ENCODE peak calls at places on chromosomes 5 and 9, in eight cellular contexts. One of them, this sample, is unnamed.

GRCh38 chr9:82790868-82791267 is 272.1 kb downstream of the RASEF start:
- DNase-seq in A549: no peak
- DNase-seq in H1: no peak
- DNase-seq in HCT116: no peak
- DNase-seq in endothelial cell of umbilical vein: no peak
- DNase-seq in SK-N-SH: no peak
- DNase-seq in WTC11: no peak
- DNase-seq in HepG2: no peak
- DNase-seq in this sample: peak; percentile 2

GRCh38 chr5:96384353-96384752 is 48.7 kb downstream of the PCSK1 start:
- DNase-seq in A549: peak; percentile 35
- DNase-seq in H1: no peak
- DNase-seq in HCT116: peak; percentile 51
- DNase-seq in endothelial cell of umbilical vein: peak; percentile 83
- DNase-seq in SK-N-SH: no peak
- DNase-seq in WTC11: no peak
- DNase-seq in HepG2: peak; percentile 5
- DNase-seq in this sample: no peak

GRCh38 chr9:125752070-125752628 is 5.0 kb downstream of the PBX3 start:
- DNase-seq in A549: no peak
- DNase-seq in H1: no peak
- DNase-seq in HCT116: no peak
- DNase-seq in endothelial cell of umbilical vein: no peak
- DNase-seq in SK-N-SH: no peak
- DNase-seq in WTC11: no peak
- DNase-seq in HepG2: no peak
- DNase-seq in this sample: no peak

GRCh38 chr5:118407958-118408357 is 580.4 kb downstream of the DTWD2 start:
- DNase-seq in A549: no peak
- DNase-seq in H1: no peak
- DNase-seq in HCT116: no peak
- DNase-seq in endothelial cell of umbilical vein: no peak
- DNase-seq in SK-N-SH: no peak
- DNase-seq in WTC11: no peak
- DNase-seq in HepG2: no peak
- DNase-seq in this sample: no peak

GRCh38 chr5:94693043-94693822 is 74.8 kb downstream of the SLF1 start:
- DNase-seq in A549: no peak
- DNase-seq in H1: no peak
- DNase-seq in HCT116: peak; percentile 29
- DNase-seq in endothelial cell of umbilical vein: peak; percentile 65
- DNase-seq in SK-N-SH: peak; percentile 16
- DNase-seq in WTC11: no peak
- DNase-seq in HepG2: peak; percentile 33
- DNase-seq in this sample: peak; percentile 51

GRCh38 chr9:69028754-69029153 is 6.8 kb upstream of the FXN start:
- DNase-seq in A549: no peak
- DNase-seq in H1: no peak
- DNase-seq in HCT116: no peak
- DNase-seq in endothelial cell of umbilical vein: no peak
- DNase-seq in SK-N-SH: no peak
- DNase-seq in WTC11: no peak
- DNase-seq in HepG2: no peak
- DNase-seq in this sample: peak; percentile 32

GRCh38 chr9:110143969-110144545 is 63.9 kb downstream of the C9orf152 start:
- DNase-seq in A549: no peak
- DNase-seq in H1: no peak
- DNase-seq in HCT116: no peak
- DNase-seq in endothelial cell of umbilical vein: no peak
- DNase-seq in SK-N-SH: no peak
- DNase-seq in WTC11: no peak
- DNase-seq in HepG2: no peak
- DNase-seq in this sample: no peak

GRCh38 chr5:151037561-151038291 is 17.3 kb downstream of the GPX3 start:
- DNase-seq in A549: no peak
- DNase-seq in H1: no peak
- DNase-seq in HCT116: no peak
- DNase-seq in endothelial cell of umbilical vein: peak; percentile 86
- DNase-seq in SK-N-SH: no peak
- DNase-seq in WTC11: no peak
- DNase-seq in HepG2: peak; percentile 31
- DNase-seq in this sample: no peak

GRCh38 chr5:73344835-73345234 is 103.7 kb downstream of the FOXD1 start:
- DNase-seq in A549: no peak
- DNase-seq in H1: no peak
- DNase-seq in HCT116: no peak
- DNase-seq in endothelial cell of umbilical vein: no peak
- DNase-seq in SK-N-SH: no peak
- DNase-seq in WTC11: no peak
- DNase-seq in HepG2: no peak
- DNase-seq in this sample: peak; percentile 3

GRCh38 chr5:146965781-146966659 is 87.5 kb upstream of the PPP2R2B start:
- DNase-seq in A549: peak; percentile 30
- DNase-seq in H1: peak; percentile 15
- DNase-seq in HCT116: peak; percentile 74
- DNase-seq in endothelial cell of umbilical vein: peak; percentile 74
- DNase-seq in SK-N-SH: peak; percentile 62
- DNase-seq in WTC11: peak; percentile 54
- DNase-seq in HepG2: peak; percentile 78
- DNase-seq in this sample: peak; percentile 68

GRCh38 chr5:74233571-74233970 is 407.0 kb downstream of the ENC1 start:
- DNase-seq in A549: no peak
- DNase-seq in H1: no peak
- DNase-seq in HCT116: no peak
- DNase-seq in endothelial cell of umbilical vein: peak; percentile 17
- DNase-seq in SK-N-SH: no peak
- DNase-seq in WTC11: no peak
- DNase-seq in HepG2: no peak
- DNase-seq in this sample: no peak

GRCh38 chr9:115717711-115718173 is 435.8 kb upstream of the PAPPA start:
- DNase-seq in A549: no peak
- DNase-seq in H1: no peak
- DNase-seq in HCT116: no peak
- DNase-seq in endothelial cell of umbilical vein: no peak
- DNase-seq in SK-N-SH: no peak
- DNase-seq in WTC11: no peak
- DNase-seq in HepG2: no peak
- DNase-seq in this sample: no peak

GRCh38 chr9:126704157-126704941 is 90.6 kb downstream of the LMX1B start:
- DNase-seq in A549: peak; percentile 73
- DNase-seq in H1: no peak
- DNase-seq in HCT116: peak; percentile 29
- DNase-seq in endothelial cell of umbilical vein: no peak
- DNase-seq in SK-N-SH: peak; percentile 52
- DNase-seq in WTC11: no peak
- DNase-seq in HepG2: no peak
- DNase-seq in this sample: peak; percentile 69

GRCh38 chr9:130368631-130369103 is 76.1 kb upstream of the ASS1 start:
- DNase-seq in A549: no peak
- DNase-seq in H1: no peak
- DNase-seq in HCT116: no peak
- DNase-seq in endothelial cell of umbilical vein: peak; percentile 19
- DNase-seq in SK-N-SH: no peak
- DNase-seq in WTC11: no peak
- DNase-seq in HepG2: no peak
- DNase-seq in this sample: peak; percentile 64

GRCh38 chr5:95331358-95331757 is 46.5 kb upstream of the MCTP1 start:
- DNase-seq in A549: no peak
- DNase-seq in H1: no peak
- DNase-seq in HCT116: no peak
- DNase-seq in endothelial cell of umbilical vein: no peak
- DNase-seq in SK-N-SH: no peak
- DNase-seq in WTC11: no peak
- DNase-seq in HepG2: no peak
- DNase-seq in this sample: no peak

GRCh38 chr9:74277532-74277931 is 219.6 kb upstream of the RORB start:
- DNase-seq in A549: no peak
- DNase-seq in H1: no peak
- DNase-seq in HCT116: no peak
- DNase-seq in endothelial cell of umbilical vein: no peak
- DNase-seq in SK-N-SH: no peak
- DNase-seq in WTC11: no peak
- DNase-seq in HepG2: no peak
- DNase-seq in this sample: no peak

GRCh38 chr9:14158911-14159310 is 155.0 kb downstream of the NFIB start:
- DNase-seq in A549: no peak
- DNase-seq in H1: no peak
- DNase-seq in HCT116: no peak
- DNase-seq in endothelial cell of umbilical vein: peak; percentile 54
- DNase-seq in SK-N-SH: no peak
- DNase-seq in WTC11: no peak
- DNase-seq in HepG2: no peak
- DNase-seq in this sample: no peak

GRCh38 chr5:96219580-96220281 is 213.3 kb downstream of the PCSK1 start:
- DNase-seq in A549: no peak
- DNase-seq in H1: no peak
- DNase-seq in HCT116: no peak
- DNase-seq in endothelial cell of umbilical vein: no peak
- DNase-seq in SK-N-SH: no peak
- DNase-seq in WTC11: no peak
- DNase-seq in HepG2: no peak
- DNase-seq in this sample: no peak

GRCh38 chr9:36448017-36448416 is 47.9 kb upstream of the RNF38 start:
- DNase-seq in A549: no peak
- DNase-seq in H1: no peak
- DNase-seq in HCT116: no peak
- DNase-seq in endothelial cell of umbilical vein: no peak
- DNase-seq in SK-N-SH: no peak
- DNase-seq in WTC11: no peak
- DNase-seq in HepG2: no peak
- DNase-seq in this sample: no peak

GRCh38 chr9:36451949-36452348 is 51.9 kb upstream of the RNF38 start:
- DNase-seq in A549: no peak
- DNase-seq in H1: no peak
- DNase-seq in HCT116: no peak
- DNase-seq in endothelial cell of umbilical vein: no peak
- DNase-seq in SK-N-SH: no peak
- DNase-seq in WTC11: no peak
- DNase-seq in HepG2: no peak
- DNase-seq in this sample: no peak

GRCh38 chr9:36445800-36446361 is 45.8 kb upstream of the RNF38 start:
- DNase-seq in A549: no peak
- DNase-seq in H1: no peak
- DNase-seq in HCT116: no peak
- DNase-seq in endothelial cell of umbilical vein: no peak
- DNase-seq in SK-N-SH: no peak
- DNase-seq in WTC11: no peak
- DNase-seq in HepG2: no peak
- DNase-seq in this sample: no peak

DNA sequence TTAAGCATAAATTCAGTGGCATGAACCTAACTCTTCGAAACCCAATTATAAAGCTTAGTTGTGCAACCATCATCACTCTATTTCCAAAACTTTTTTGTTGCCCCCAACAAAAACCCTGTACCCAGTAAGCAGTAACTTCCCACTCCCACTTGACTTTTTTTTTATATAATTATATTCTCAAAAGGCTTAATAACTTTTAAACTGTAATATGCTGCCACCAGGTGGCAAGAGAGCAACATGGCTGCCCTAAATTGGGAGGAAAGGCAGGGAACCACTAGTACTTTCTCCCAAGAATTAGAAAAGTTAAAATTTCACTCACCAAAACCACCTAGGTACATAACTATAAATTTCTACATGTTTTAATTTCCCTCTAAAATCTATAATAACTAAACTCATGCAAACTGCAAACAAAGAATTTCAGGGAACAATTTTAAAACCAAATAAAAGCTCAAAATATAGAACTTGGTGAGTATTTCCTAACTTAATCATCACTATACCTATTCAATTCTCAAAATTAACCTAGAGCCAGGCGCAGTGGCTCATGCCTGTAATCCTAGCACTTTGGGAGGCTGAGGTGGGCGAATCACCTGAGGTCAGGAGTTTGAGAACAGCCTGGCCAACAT is 50.2 kb upstream of the RNF38 start:
- DNase-seq in A549: peak; percentile 38
- DNase-seq in H1: no peak
- DNase-seq in HCT116: peak; percentile 22
- DNase-seq in endothelial cell of umbilical vein: peak; percentile 50
- DNase-seq in SK-N-SH: peak; percentile 53
- DNase-seq in WTC11: no peak
- DNase-seq in HepG2: peak; percentile 66
- DNase-seq in this sample: peak; percentile 34
- TF ChIP-seq MAX in A549: no peak
- TF ChIP-seq MAX in H1: no peak
- TF ChIP-seq MAX in HCT116: no peak
- TF ChIP-seq MAX in endothelial cell of umbilical vein: no peak
- TF ChIP-seq MAX in SK-N-SH: no peak
- TF ChIP-seq MAX in WTC11: no peak
- TF ChIP-seq MAX in HepG2: no peak
- TF ChIP-seq MAX in this sample: no peak

DNA sequence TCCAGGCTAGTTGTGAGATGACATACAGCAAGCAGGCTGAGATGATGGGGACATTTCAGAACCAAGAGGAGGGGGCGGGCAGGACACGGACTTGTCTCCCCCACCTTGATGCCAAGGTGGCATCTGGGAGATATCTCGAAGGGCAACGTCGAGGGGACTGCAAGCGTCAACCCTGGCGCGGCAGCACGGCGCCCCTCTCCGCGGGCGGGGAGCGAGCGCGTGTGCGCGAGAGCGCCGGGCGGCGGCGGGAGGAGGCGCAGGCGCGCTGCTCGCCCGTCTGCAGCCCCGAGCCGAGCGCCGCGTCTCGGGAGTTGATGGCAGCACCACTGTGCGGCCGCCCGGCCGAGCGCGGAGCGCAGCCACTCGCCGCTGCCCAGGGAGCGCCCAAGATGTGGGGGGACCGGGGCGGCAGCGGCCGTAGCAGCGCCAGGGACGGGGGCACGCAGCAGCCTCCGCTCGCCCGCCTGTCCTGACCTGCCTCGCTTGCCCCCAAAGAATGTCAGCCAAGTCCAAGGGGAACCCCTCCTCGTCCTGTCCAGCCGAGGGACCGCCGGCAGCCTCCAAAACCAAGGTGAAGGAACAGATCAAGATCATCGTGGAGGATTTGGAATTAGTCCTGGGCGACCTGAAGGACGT is at the start of gene PRR16:
- DNase-seq in A549: peak; percentile 40
- DNase-seq in H1: peak; percentile 13
- DNase-seq in HCT116: no peak
- DNase-seq in endothelial cell of umbilical vein: peak; percentile 62
- DNase-seq in SK-N-SH: peak; percentile 90
- DNase-seq in WTC11: peak; percentile 69
- DNase-seq in HepG2: no peak
- DNase-seq in this sample: peak; percentile 30
- TF ChIP-seq MAX in A549: peak; percentile 48
- TF ChIP-seq MAX in H1: peak; percentile 89
- TF ChIP-seq MAX in HCT116: peak; percentile 57
- TF ChIP-seq MAX in endothelial cell of umbilical vein: no peak
- TF ChIP-seq MAX in SK-N-SH: peak; percentile 61
- TF ChIP-seq MAX in WTC11: peak; percentile 66
- TF ChIP-seq MAX in HepG2: peak; percentile 74
- TF ChIP-seq MAX in this sample: no peak

GRCh38 chr5:77431286-77431685 is 60.8 kb downstream of the WDR41 start:
- DNase-seq in A549: no peak
- DNase-seq in H1: no peak
- DNase-seq in HCT116: no peak
- DNase-seq in endothelial cell of umbilical vein: no peak
- DNase-seq in SK-N-SH: no peak
- DNase-seq in WTC11: no peak
- DNase-seq in HepG2: no peak
- DNase-seq in this sample: no peak
- TF ChIP-seq MAX in A549: no peak
- TF ChIP-seq MAX in H1: no peak
- TF ChIP-seq MAX in HCT116: no peak
- TF ChIP-seq MAX in endothelial cell of umbilical vein: no peak
- TF ChIP-seq MAX in SK-N-SH: no peak
- TF ChIP-seq MAX in WTC11: no peak
- TF ChIP-seq MAX in HepG2: no peak
- TF ChIP-seq MAX in this sample: no peak

GRCh38 chr9:28215921-28216320 is 642.6 kb upstream of the C9orf72 start:
- DNase-seq in A549: no peak
- DNase-seq in H1: no peak
- DNase-seq in HCT116: no peak
- DNase-seq in endothelial cell of umbilical vein: no peak
- DNase-seq in SK-N-SH: no peak
- DNase-seq in WTC11: no peak
- DNase-seq in HepG2: no peak
- DNase-seq in this sample: no peak
- TF ChIP-seq MAX in A549: no peak
- TF ChIP-seq MAX in H1: no peak
- TF ChIP-seq MAX in HCT116: no peak
- TF ChIP-seq MAX in endothelial cell of umbilical vein: no peak
- TF ChIP-seq MAX in SK-N-SH: no peak
- TF ChIP-seq MAX in WTC11: no peak
- TF ChIP-seq MAX in HepG2: no peak
- TF ChIP-seq MAX in this sample: no peak

This sample was measured in NB4.